ENCODE peak calls at places on chromosome 7, in five cellular contexts. U is AG09309; C is cardiac fibroblast; X is stimulated activated CD4-positive, alpha-beta T cell treated with anti-CD3 and anti-CD28 coated beads, TNF-alpha, amount 100 ng/mL, for 4 hours; S is psoas muscle. E is an unnamed sample.

GRCh38 chr7:128136215-128136597 is 104.9 kb upstream of the LEP start:
- DNase-seq in C (no peak), U (no peak), S (no peak), X (no peak), E (no peak)

GRCh38 chr7:151017953-151018420 is 6.3 kb downstream of the ATG9B start:
- DNase-seq in U (no peak), S (peak), C (peak), X (peak), E (peak)

GRCh38 chr7:51160411-51160810 is 156.2 kb downstream of the COBL start:
- DNase-seq in X (no peak), C (no peak), U (no peak), S (no peak), E (no peak)

GRCh38 chr7:139043823-139044812 is 8.3 kb upstream of the ZC3HAV1L start:
- DNase-seq in S (no peak), U (no peak), C (no peak), X (peak), E (peak)

GRCh38 chr7:126026421-126027088 is 1096.9 kb upstream of the POT1 start:
- DNase-seq in X (no peak), C (no peak), U (no peak), S (no peak), E (no peak)

GRCh38 chr7:131249003-131249402 is 78.7 kb upstream of the MKLN1 start:
- DNase-seq in S (peak), C (peak), X (no peak), U (peak), E (no peak)

GRCh38 chr7:148698397-148699023 is at the start of gene CUL1:
- DNase-seq in S (peak), U (no peak), C (peak), X (peak), E (peak)

GRCh38 chr7:122304996-122305421 is 459 bp upstream of the FEZF1 start:
- DNase-seq in U (no peak), C (no peak), X (no peak), S (no peak), E (no peak)

GRCh38 chr7:87359366-87359765 is 13.9 kb downstream of the CROT start:
- DNase-seq in U (no peak), S (no peak), X (no peak), C (peak), E (no peak)

GRCh38 chr7:152862033-152862432 is 102.5 kb downstream of the ACTR3B start:
- DNase-seq in C (no peak), S (no peak), U (no peak), X (no peak), E (no peak)

GRCh38 chr7:113805976-113806375 is 112.8 kb downstream of the PPP1R3A start:
- DNase-seq in C (no peak), X (no peak), S (no peak), U (no peak), E (no peak)

GRCh38 chr7:108234981-108235450 is 104.9 kb upstream of the LAMB4 start:
- DNase-seq in X (no peak), S (no peak), C (no peak), U (no peak), E (no peak)

GRCh38 chr7:16404631-16405030 is 16.7 kb downstream of the CRPPA start:
- DNase-seq in X (no peak), U (no peak), C (no peak), S (no peak), E (no peak)

GRCh38 chr7:113071465-113071864 is 15.2 kb downstream of the GPR85 start:
- DNase-seq in S (no peak), U (no peak), X (no peak), C (peak), E (no peak)

GRCh38 chr7:158403013-158403821 is 184.4 kb downstream of the PTPRN2 start:
- DNase-seq in U (no peak), X (no peak), S (no peak), C (no peak), E (no peak)

GRCh38 chr7:88597941-88598425 is 161.5 kb upstream of the ZNF804B start:
- DNase-seq in C (no peak), U (no peak), X (no peak), S (no peak), E (no peak)

GRCh38 chr7:64839910-64840309 is 45.7 kb downstream of the ZNF138 start:
- DNase-seq in C (no peak), S (no peak), X (no peak), U (no peak), E (no peak)

GRCh38 chr7:78607099-78607498 is 808.5 kb downstream of the PHTF2 start:
- DNase-seq in S (no peak), C (no peak), X (no peak), U (no peak), E (no peak)

GRCh38 chr7:111931016-111931517 is 275.1 kb downstream of the DOCK4 start:
- DNase-seq in U (peak), S (no peak), C (peak), X (no peak), E (no peak)

GRCh38 chr7:102097601-102098161 is 189.0 kb upstream of the SH2B2 start:
- DNase-seq in X (no peak), S (no peak), U (peak), C (no peak), E (no peak)

GRCh38 chr7:11236680-11237079 is 263.0 kb downstream of the PHF14 start:
- DNase-seq in X (no peak), C (peak), S (no peak), U (no peak), E (no peak)

GRCh38 chr7:71414490-71414889 is 282.5 kb downstream of the GALNT17 start:
- DNase-seq in S (no peak), U (no peak), X (no peak), C (no peak), E (no peak)

GRCh38 chr7:94529516-94529915 is 19.9 kb downstream of the CASD1 start:
- DNase-seq in X (no peak), C (peak), U (peak), S (no peak), E (no peak)

GRCh38 chr7:148436571-148436970 is 154.0 kb upstream of the C7orf33 start:
- DNase-seq in C (no peak), U (no peak), S (no peak), X (no peak), E (no peak)

GRCh38 chr7:137890449-137890916 is 43.7 kb upstream of the DGKI start:
- DNase-seq in U (no peak), C (no peak), S (peak), X (no peak), E (no peak)

GRCh38 chr7:8436965-8437364 is 3.6 kb downstream of the NXPH1 start:
- DNase-seq in U (no peak), X (no peak), C (peak), S (no peak), E (peak)

GRCh38 chr7:45683556-45684148 is 109.5 kb downstream of the ADCY1 start:
- DNase-seq in U (no peak), X (no peak), S (no peak), C (no peak), E (peak)

GRCh38 chr7:80699030-80699638 is 60.7 kb downstream of the CD36 start:
- DNase-seq in S (no peak), X (no peak), U (no peak), C (peak), E (no peak)

GRCh38 chr7:79778786-79779382 is 325.4 kb upstream of the MAGI2 start:
- DNase-seq in S (no peak), X (no peak), C (peak), U (peak), E (no peak)

GRCh38 chr7:116293139-116293538 is 82.8 kb downstream of the TES start:
- DNase-seq in X (no peak), C (no peak), U (no peak), S (no peak), E (no peak)

GRCh38 chr7:22569586-22570321 is 69.8 kb upstream of the STEAP1B start:
- DNase-seq in C (peak), X (no peak), U (peak), S (no peak), E (no peak)

GRCh38 chr7:88218836-88219605 is 817 bp downstream of the SRI start:
- DNase-seq in U (no peak), C (peak), S (peak), X (no peak), E (peak)

GRCh38 chr7:47435889-47436312 is 146.0 kb downstream of the TNS3 start:
- DNase-seq in S (peak), X (no peak), C (peak), U (peak), E (no peak)

GRCh38 chr7:114554781-114555537 is 140.3 kb downstream of the FOXP2 start:
- DNase-seq in X (no peak), S (no peak), C (peak), U (peak), E (no peak)